ENCODE peak calls at places on chromosomes 16 and 17, in seven cellular contexts. W, L, R, U, E, O and A are unnamed samples.

GRCh38 chr16:36336-36984 is 16.9 kb downstream of the POLR3K start:
- DNase-seq in E (peak), W (peak), R (no peak), U (no peak), O (no peak), L (no peak), A (no peak)

GRCh38 chr17:58279016-58279671 is 1.6 kb downstream of the MPO start:
- DNase-seq in L (peak), U (peak), O (peak), W (no peak), E (peak), R (no peak), A (no peak)

GRCh38 chr17:2401426-2402221 is 764 bp upstream of the MNT start:
- DNase-seq in E (peak), W (peak), U (peak), L (peak), O (peak), R (peak), A (peak)

GRCh38 chr16:71230122-71230845 is at the start of gene HYDIN:
- DNase-seq in R (peak), U (peak), O (peak), W (no peak), L (peak), E (no peak), A (no peak)

GRCh38 chr16:64712027-64712426 is 409.8 kb downstream of the CDH11 start:
- DNase-seq in W (no peak), R (no peak), U (no peak), O (no peak), L (no peak), E (no peak), A (no peak)

GRCh38 chr16:19410435-19411153 is 7.1 kb upstream of the TMC5 start:
- DNase-seq in E (no peak), R (peak), W (no peak), L (peak), U (no peak), O (peak), A (no peak)

GRCh38 chr17:17549732-17550366 is 41.7 kb downstream of the PEMT start:
- DNase-seq in O (no peak), R (no peak), W (no peak), E (peak), L (no peak), U (no peak), A (no peak)

GRCh38 chr17:75910699-75911098 is 6.0 kb upstream of the MRPL38 start:
- DNase-seq in O (no peak), L (no peak), E (no peak), W (no peak), U (no peak), R (no peak), A (no peak)

GRCh38 chr16:64892843-64893242 is 229.0 kb downstream of the CDH11 start:
- DNase-seq in R (no peak), U (no peak), L (no peak), E (no peak), W (no peak), O (no peak), A (no peak)

GRCh38 chr16:3902731-3903130 is 22.2 kb upstream of the CREBBP start:
- DNase-seq in W (no peak), U (no peak), L (no peak), O (no peak), E (no peak), R (no peak), A (no peak)

GRCh38 chr17:57323391-57323790 is 67.1 kb downstream of the MSI2 start:
- DNase-seq in W (no peak), E (no peak), U (no peak), O (no peak), L (no peak), R (no peak), A (no peak)

GRCh38 chr16:20920091-20920490 is 19.5 kb downstream of the LYRM1 start:
- DNase-seq in E (no peak), L (no peak), O (no peak), U (no peak), W (no peak), R (no peak), A (no peak)

GRCh38 chr17:4573682-4574081 is 10.6 kb upstream of the SMTNL2 start:
- DNase-seq in W (no peak), E (no peak), R (peak), O (peak), L (no peak), U (no peak), A (no peak)

GRCh38 chr17:75845058-75845711 is 981 bp upstream of the UNC13D start:
- DNase-seq in U (peak), L (peak), O (peak), W (peak), E (peak), R (peak), A (peak)

GRCh38 chr16:12728471-12728870 is 75.2 kb downstream of the CPPED1 start:
- DNase-seq in L (no peak), W (no peak), R (no peak), E (no peak), O (no peak), U (no peak), A (no peak)

GRCh38 chr17:74408262-74408661 is 23.6 kb upstream of the GPRC5C start:
- DNase-seq in W (no peak), O (no peak), L (no peak), R (peak), E (no peak), U (no peak), A (no peak)

GRCh38 chr16:69563605-69564580 is 1.9 kb upstream of the NFAT5 start:
- DNase-seq in W (peak), U (no peak), E (no peak), L (no peak), R (peak), O (no peak), A (no peak)

GRCh38 chr16:2206780-2207433 is 1.7 kb downstream of the MLST8 start:
- DNase-seq in L (no peak), W (no peak), O (no peak), E (no peak), R (no peak), U (no peak), A (no peak)
- H3K4me3 ChIP-seq in L (no peak), W (no peak), O (no peak), E (no peak), R (peak), U (no peak), A (no peak)

GRCh38 chr17:81491193-81491592 is 21.4 kb downstream of the ACTG1 start:
- DNase-seq in E (no peak), W (no peak), R (peak), U (no peak), O (no peak), L (peak), A (no peak)

GRCh38 chr17:81490599-81490992 is 22.0 kb downstream of the ACTG1 start:
- DNase-seq in U (no peak), O (no peak), R (no peak), L (no peak), E (no peak), W (no peak), A (no peak)

GRCh38 chr17:81492202-81492601 is 20.4 kb downstream of the ACTG1 start:
- DNase-seq in E (no peak), U (no peak), R (no peak), L (no peak), W (no peak), O (no peak), A (no peak)

GRCh38 chr17:81492706-81493105 is 19.9 kb downstream of the ACTG1 start:
- DNase-seq in U (no peak), W (no peak), O (no peak), R (no peak), E (no peak), L (no peak), A (no peak)

DNA sequence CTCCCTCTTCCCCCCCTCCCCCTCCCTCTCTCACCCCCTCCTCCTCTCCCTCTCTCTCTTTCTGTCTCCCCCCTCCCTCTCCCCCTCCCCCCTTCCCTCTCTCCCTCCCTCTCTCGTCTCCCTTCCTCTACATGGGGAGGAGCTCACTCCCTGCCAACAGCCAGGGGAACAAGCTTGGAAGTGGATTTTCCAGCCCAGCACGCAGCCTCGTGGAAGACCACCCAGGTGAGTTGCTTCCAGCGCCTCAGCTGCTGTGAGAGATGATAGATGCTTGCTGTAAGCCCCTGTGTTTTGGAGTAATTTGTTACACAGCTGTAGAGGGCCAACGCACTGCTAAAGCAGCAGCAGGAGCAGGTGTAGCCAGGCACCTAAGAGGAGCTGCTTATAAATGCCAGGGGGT is 20.8 kb downstream of the ACTG1 start:
- DNase-seq in U (no peak), R (no peak), L (no peak), O (no peak), W (no peak), E (no peak), A (no peak)
- TF ChIP-seq POLR2A in U (no peak), R (no peak), L (no peak), O (no peak), W (no peak), E (no peak), A (no peak)

GRCh38 chr16:47884131-47884725 is 271.6 kb downstream of the ABCC12 start:
- DNase-seq in U (no peak), E (no peak), L (no peak), W (no peak), O (no peak), R (no peak), A (no peak)
- H3K4me3 ChIP-seq in U (no peak), E (no peak), L (no peak), W (no peak), O (no peak), R (no peak), A (no peak)

GRCh38 chr17:66472123-66472522 is 169.7 kb downstream of the PRKCA start:
- DNase-seq in L (no peak), U (no peak), O (no peak), R (no peak), W (no peak), E (no peak), A (no peak)
- TF ChIP-seq POLR2A in L (no peak), U (no peak), O (no peak), R (no peak), W (no peak), E (no peak), A (no peak)

GRCh38 chr16:24541534-24541933 is 2.2 kb downstream of the RBBP6 start:
- DNase-seq in E (no peak), L (no peak), R (no peak), W (no peak), U (no peak), O (no peak), A (no peak)
- H3K4me3 ChIP-seq in E (peak), L (peak), R (peak), W (peak), U (peak), O (peak), A (no peak)